ENCODE peak calls at places on chromosome 4, in ten cellular contexts. G is psoas muscle; D is GM23338; C is body of pancreas; F is fibroblast of lung; L is Peyer's patch; Q is right cardiac atrium; Y is effector memory CD4-positive, alpha-beta T cell; S is K562; I is IMR-90. N is an unnamed sample.

GRCh38 chr4:15327311-15328298 is 100.2 kb upstream of the C1QTNF7 start:
- DNase-seq in L (no peak), D (no peak), F (peak; percentile 98), G (no peak), C (no peak), Q (peak; percentile 42), S (no peak), Y (no peak), I (peak; percentile 94), N (no peak)

GRCh38 chr4:94419956-94420355 is 31.8 kb upstream of the PDLIM5 start:
- DNase-seq in L (no peak), F (peak; percentile 23), C (no peak), I (peak; percentile 78), Q (no peak), S (no peak), Y (no peak), G (no peak), D (no peak), N (no peak)

GRCh38 chr4:3297066-3297859 is 4.4 kb downstream of the RGS12 start:
- DNase-seq in I (no peak), L (no peak), S (no peak), Q (no peak), D (no peak), C (no peak), G (no peak), F (no peak), Y (no peak), N (no peak)

GRCh38 chr4:54607521-54607920 is 50.2 kb upstream of the KIT start:
- DNase-seq in D (no peak), C (no peak), G (no peak), F (no peak), L (no peak), I (no peak), Q (no peak), Y (no peak), S (no peak), N (no peak)

GRCh38 chr4:83876047-83876446 is 340.1 kb downstream of the GPAT3 start:
- DNase-seq in S (no peak), C (no peak), F (no peak), D (no peak), Q (no peak), L (no peak), I (peak; percentile 50), Y (no peak), G (no peak), N (no peak)

GRCh38 chr4:136742330-136742729 is 790.0 kb downstream of the PCDH18 start:
- DNase-seq in L (no peak), Q (no peak), F (peak; percentile 39), C (no peak), I (peak; percentile 75), Y (no peak), S (no peak), G (no peak), D (no peak), N (no peak)

GRCh38 chr4:139167774-139168444 is 9.1 kb downstream of the ELF2 start:
- DNase-seq in L (no peak), F (peak; percentile 62), Y (no peak), G (no peak), D (peak; percentile 70), S (no peak), C (peak; percentile 17), I (peak; percentile 68), Q (no peak), N (no peak)

GRCh38 chr4:2390780-2391490 is 27.5 kb downstream of the ZFYVE28 start:
- DNase-seq in Y (no peak), F (no peak), D (no peak), I (no peak), G (no peak), Q (no peak), C (no peak), S (no peak), L (no peak), N (no peak)

GRCh38 chr4:8761824-8762205 is 109.8 kb downstream of the HMX1 start:
- DNase-seq in L (no peak), D (no peak), I (no peak), Q (no peak), F (no peak), G (no peak), C (no peak), S (no peak), Y (no peak), N (no peak)

GRCh38 chr4:89312066-89312465 is 4.5 kb upstream of the GPRIN3 start:
- DNase-seq in F (peak; percentile 21), S (no peak), I (no peak), Y (no peak), Q (no peak), G (no peak), D (no peak), L (no peak), C (no peak), N (no peak)

GRCh38 chr4:1808851-1809753 is 16.0 kb downstream of the FGFR3 start:
- DNase-seq in F (no peak), C (no peak), S (no peak), L (no peak), G (no peak), Q (no peak), D (no peak), I (no peak), Y (no peak), N (no peak)

GRCh38 chr4:158002203-158002602 is 170.6 kb downstream of the GASK1B start:
- DNase-seq in F (no peak), S (no peak), Q (no peak), G (no peak), L (no peak), Y (no peak), C (no peak), D (no peak), I (no peak), N (no peak)

GRCh38 chr4:100984901-100985300 is 362.4 kb downstream of the PPP3CA start:
- DNase-seq in L (no peak), I (peak; percentile 66), C (no peak), Q (no peak), F (peak; percentile 12), S (no peak), Y (no peak), D (no peak), G (no peak), N (no peak)

GRCh38 chr4:100983426-100983825 is 363.9 kb downstream of the PPP3CA start:
- DNase-seq in C (no peak), Q (no peak), L (no peak), Y (no peak), F (no peak), G (no peak), I (no peak), D (no peak), S (no peak), N (no peak)

GRCh38 chr4:100985576-100985975 is 361.8 kb downstream of the PPP3CA start:
- DNase-seq in D (no peak), G (no peak), F (no peak), C (no peak), L (no peak), I (no peak), S (no peak), Y (no peak), Q (no peak), N (no peak)

GRCh38 chr4:100988876-100989275 is 358.4 kb downstream of the PPP3CA start:
- DNase-seq in D (no peak), Y (no peak), F (no peak), G (no peak), Q (no peak), I (no peak), S (no peak), C (no peak), L (no peak), N (no peak)

DNA sequence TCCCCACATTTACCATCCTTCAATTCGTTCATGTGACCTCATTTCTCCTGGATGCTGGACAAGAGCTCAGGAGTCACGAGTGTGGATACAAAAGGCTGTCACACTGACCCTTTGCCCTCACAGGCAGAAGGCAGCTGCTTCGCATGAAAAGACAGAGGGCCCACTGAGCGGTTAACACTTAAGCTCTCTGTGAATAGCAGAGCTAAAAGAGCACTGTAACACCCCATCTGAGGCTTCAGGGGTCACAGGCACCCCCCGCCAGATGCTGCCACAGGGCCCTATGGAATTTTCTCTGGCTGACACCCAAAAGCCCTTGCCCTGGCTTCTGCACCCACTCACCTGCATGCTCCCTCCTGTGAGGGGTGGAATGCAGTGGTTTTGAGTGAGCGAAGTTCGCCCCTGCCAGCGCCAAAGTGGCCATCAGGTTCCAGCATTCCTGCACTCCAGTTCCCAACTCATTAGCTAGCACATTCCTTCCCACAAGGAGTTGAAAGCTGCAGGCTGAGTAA is 360.9 kb downstream of the PPP3CA start:
- DNase-seq in Y (no peak), I (no peak), G (no peak), L (no peak), D (peak; percentile 69), S (no peak), Q (no peak), C (no peak), F (peak; percentile 8), N (no peak)
- H3K4me1 ChIP-seq in Y (no peaks in the 10 kb centered on the region), I (no peaks in the 10 kb centered on the region), G (no peaks in the 10 kb centered on the region), L (no peaks in the 10 kb centered on the region), D (peaks cover 16% of the 10 kb centered on the region), S (no peaks in the 10 kb centered on the region), Q (peaks cover under 1% of the 10 kb centered on the region), C (no peaks in the 10 kb centered on the region), F (no peaks in the 10 kb centered on the region), N (no peaks in the 10 kb centered on the region)

DNA sequence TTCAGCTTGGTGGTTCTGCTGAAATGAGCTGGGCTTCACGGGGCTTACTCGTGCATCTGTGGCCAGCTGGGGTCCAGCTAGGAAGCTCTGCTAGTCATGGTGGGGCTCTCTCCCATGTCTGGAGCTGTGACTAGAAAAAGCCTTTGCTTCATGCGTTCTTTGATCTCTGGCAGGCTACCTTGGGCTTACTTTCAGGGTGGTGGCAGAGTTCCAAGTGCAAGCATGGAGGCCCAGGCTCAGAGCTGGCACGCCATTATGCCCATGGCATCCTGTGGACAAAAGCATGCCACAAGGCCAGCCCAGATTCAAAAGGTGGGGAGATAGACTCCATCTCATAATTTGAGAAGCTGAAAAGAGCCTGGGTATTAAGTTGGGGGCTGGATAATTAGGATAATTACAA is 55.4 kb upstream of the GBA3 start:
- DNase-seq in F (no peak), L (no peak), G (no peak), I (no peak), S (no peak), Y (no peak), C (no peak), D (no peak), Q (peak; percentile 21), N (no peak)
- H3K4me1 ChIP-seq in F (no peaks in the 10 kb centered on the region), L (no peaks in the 10 kb centered on the region), G (no peaks in the 10 kb centered on the region), I (no peaks in the 10 kb centered on the region), S (no peaks in the 10 kb centered on the region), Y (no peaks in the 10 kb centered on the region), C (no peaks in the 10 kb centered on the region), D (no peaks in the 10 kb centered on the region), Q (no peaks in the 10 kb centered on the region), N (no peaks in the 10 kb centered on the region)

DNA sequence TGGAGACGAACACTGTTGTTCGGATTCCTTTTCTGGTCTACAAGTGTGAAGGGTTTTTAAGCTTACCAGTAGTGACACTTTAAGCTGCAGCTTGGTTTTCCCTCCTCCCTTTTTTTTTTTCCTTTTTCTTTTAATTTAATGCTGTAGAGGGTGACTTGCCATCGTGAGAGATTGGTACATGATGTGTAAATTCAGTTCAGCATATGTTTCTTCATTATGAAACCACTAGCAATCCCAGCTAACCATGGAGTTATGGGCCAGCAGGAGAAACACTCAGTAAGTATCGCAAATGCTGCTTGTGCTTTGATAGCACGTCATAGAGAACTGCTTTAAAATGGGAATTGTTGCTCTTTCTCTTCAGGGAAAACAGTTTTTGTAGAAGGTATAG is 165.1 kb downstream of the RAPGEF2 start:
- DNase-seq in S (no peak), Y (no peak), F (peak; percentile 65), C (no peak), G (no peak), Q (no peak), D (no peak), I (no peak), L (no peak), N (no peak)
- H3K4me1 ChIP-seq in S (no peaks in the 10 kb centered on the region), Y (no peaks in the 10 kb centered on the region), F (peaks cover 17% of the 10 kb centered on the region), C (peaks cover 6% of the 10 kb centered on the region), G (peaks cover 56% of the 10 kb centered on the region), Q (peaks cover 9% of the 10 kb centered on the region), D (peaks cover 10% of the 10 kb centered on the region), I (peaks cover 14% of the 10 kb centered on the region), L (no peaks in the 10 kb centered on the region), N (peaks cover 35% of the 10 kb centered on the region)

GRCh38 chr4:140735779-140736391 is 20.3 kb downstream of the TBC1D9 start:
- DNase-seq in S (no peak), Y (no peak), L (no peak), I (no peak), D (no peak), C (no peak), F (no peak), Q (no peak), G (no peak), N (no peak)
- H3K4me1 ChIP-seq in S (no peaks in the 10 kb centered on the region), Y (no peaks in the 10 kb centered on the region), L (no peaks in the 10 kb centered on the region), I (peaks cover 10% of the 10 kb centered on the region), D (peaks cover 48% of the 10 kb centered on the region), C (peaks cover 20% of the 10 kb centered on the region), F (no peaks in the 10 kb centered on the region), Q (peaks cover 9% of the 10 kb centered on the region), G (no peaks in the 10 kb centered on the region), N (no peaks in the 10 kb centered on the region)